ENCODE peak calls at places on chromosome 10, in nine cellular contexts. P, J, X, O, V, Y, B, K and N are unnamed samples.

GRCh38 chr10:49010295-49010694 is 70.7 kb upstream of the LRRC18 start:
- ATAC-seq in P (no peak), J (no peak), X (no peak), O (no peak), V (no peak), Y (no peak), B (no peak), K (no peak), N (no peak)

GRCh38 chr10:28939352-28940157 is 262.2 kb downstream of the BAMBI start:
- ATAC-seq in P (no peak), J (peak; percentile 94), X (no peak), O (no peak), V (peak; percentile 97), Y (peak; percentile 85), B (no peak), K (no peak), N (no peak)

GRCh38 chr10:29545122-29545521 is 89.6 kb downstream of the SVIL start:
- ATAC-seq in P (no peak), J (no peak), X (no peak), O (no peak), V (no peak), Y (peak; percentile 72), B (no peak), K (no peak), N (peak; percentile 19)

GRCh38 chr10:92173996-92174395 is 116.9 kb downstream of the CPEB3 start:
- ATAC-seq in P (no peak), J (no peak), X (no peak), O (no peak), V (no peak), Y (no peak), B (no peak), K (no peak), N (no peak)

GRCh38 chr10:97596101-97597055 is 6.9 kb downstream of the C10orf62 start:
- ATAC-seq in P (no peak), J (peak; percentile 90), X (no peak), O (no peak), V (peak; percentile 85), Y (peak; percentile 96), B (no peak), K (peak; percentile 84), N (peak; percentile 84)

GRCh38 chr10:123249894-123250293 is 95.7 kb downstream of the BUB3 start:
- ATAC-seq in P (no peak), J (no peak), X (no peak), O (no peak), V (no peak), Y (no peak), B (no peak), K (no peak), N (no peak)

GRCh38 chr10:71880425-71881306 is 29.6 kb upstream of the PSAP start:
- ATAC-seq in P (no peak), J (peak; percentile 73), X (no peak), O (peak; percentile 41), V (peak; percentile 93), Y (peak; percentile 64), B (no peak), K (peak; percentile 38), N (peak; percentile 83)

GRCh38 chr10:28012990-28013389 is 14.1 kb upstream of the ODAD2 start:
- ATAC-seq in P (no peak), J (no peak), X (no peak), O (no peak), V (no peak), Y (no peak), B (no peak), K (no peak), N (no peak)

GRCh38 chr10:86434651-86435050 is 68.1 kb upstream of the GRID1 start:
- ATAC-seq in P (no peak), J (no peak), X (no peak), O (no peak), V (no peak), Y (no peak), B (no peak), K (no peak), N (no peak)

GRCh38 chr10:34528320-34528719 is 286.8 kb downstream of the PARD3 start:
- ATAC-seq in P (no peak), J (peak; percentile 78), X (no peak), O (peak; percentile 67), V (peak; percentile 49), Y (no peak), B (no peak), K (peak; percentile 75), N (peak; percentile 69)

GRCh38 chr10:89846786-89847185 is 145.4 kb downstream of the KIF20B start:
- ATAC-seq in P (no peak), J (no peak), X (no peak), O (no peak), V (no peak), Y (no peak), B (no peak), K (no peak), N (no peak)

GRCh38 chr10:47181057-47181849 is 118.7 kb upstream of the GDF10 start:
- ATAC-seq in P (no peak), J (no peak), X (no peak), O (no peak), V (peak; percentile 53), Y (no peak), B (peak; percentile 45), K (no peak), N (no peak)

GRCh38 chr10:27104919-27105318 is 4.6 kb upstream of the ANKRD26 start:
- ATAC-seq in P (no peak), J (no peak), X (no peak), O (no peak), V (no peak), Y (no peak), B (peak; percentile 32), K (no peak), N (no peak)

GRCh38 chr10:58322072-58322834 is 12.6 kb upstream of the UBE2D1 start:
- ATAC-seq in P (no peak), J (no peak), X (peak; percentile 38), O (peak; percentile 92), V (peak; percentile 81), Y (peak; percentile 34), B (no peak), K (peak; percentile 32), N (no peak)

GRCh38 chr10:43322321-43322720 is 49.1 kb upstream of the FXYD4 start:
- ATAC-seq in P (no peak), J (peak; percentile 78), X (no peak), O (no peak), V (no peak), Y (no peak), B (peak; percentile 21), K (no peak), N (no peak)

GRCh38 chr10:122112625-122113160 is 123.7 kb downstream of the TACC2 start:
- ATAC-seq in P (no peak), J (peak; percentile 89), X (no peak), O (no peak), V (peak; percentile 94), Y (peak; percentile 81), B (no peak), K (peak; percentile 74), N (peak; percentile 96)

GRCh38 chr10:124196659-124197058 is 103.3 kb upstream of the CHST15 start:
- ATAC-seq in P (no peak), J (no peak), X (no peak), O (peak; percentile 45), V (no peak), Y (no peak), B (no peak), K (no peak), N (no peak)

GRCh38 chr10:102615361-102615760 is 28.9 kb upstream of the TRIM8 start:
- ATAC-seq in P (no peak), J (peak; percentile 84), X (no peak), O (peak; percentile 76), V (peak; percentile 71), Y (no peak), B (no peak), K (no peak), N (peak; percentile 75)

GRCh38 chr10:9294132-9294663 is 1239.7 kb downstream of the GATA3 start:
- ATAC-seq in P (no peak), J (no peak), X (peak; percentile 64), O (no peak), V (no peak), Y (no peak), B (no peak), K (no peak), N (no peak)